ENCODE peak calls at places on chromosomes 16 and 17, in five cellular contexts. X is sigmoid colon, S is tibial artery, M is thyroid gland, N is body of pancreas. I is an unnamed sample. For H3K36me3, the result is how much of the 10 kb centered on the place peaks cover.

GRCh38 chr17:43613911-43614310 is 47.8 kb downstream of the MEOX1 start:
- DNase-seq in X (no peak), M (no peak), N (no peak), S (no peak), I (peak)

GRCh38 chr17:2393954-2394749 is 6.7 kb downstream of the MNT start:
- DNase-seq in N (no peak), M (peak), S (no peak), X (peak), I (no peak)

GRCh38 chr17:34980681-34981537 is 597 bp downstream of the LIG3 start:
- DNase-seq in N (peak), M (peak), S (peak), X (peak), I (peak)

GRCh38 chr17:44804301-44805061 is 25.6 kb downstream of the GJC1 start:
- DNase-seq in S (no peak), N (no peak), M (no peak), X (peak), I (no peak)

GRCh38 chr17:68400404-68400735 is 56.9 kb downstream of the WIPI1 start:
- DNase-seq in S (no peak), M (no peak), X (peak), N (no peak), I (no peak)

GRCh38 chr17:917391-917811 is 62.2 kb downstream of the NXN start:
- DNase-seq in X (no peak), M (no peak), S (no peak), N (no peak), I (peak)

GRCh38 chr17:10126554-10127493 is 71.6 kb downstream of the GAS7 start:
- DNase-seq in M (no peak), X (peak), N (no peak), S (no peak), I (peak)

GRCh38 chr17:80025796-80026195 is 9.9 kb downstream of the TBC1D16 start:
- DNase-seq in M (no peak), N (no peak), S (no peak), X (no peak), I (no peak)

GRCh38 chr17:71287246-71287828 is 833.5 kb upstream of the SOX9 start:
- DNase-seq in X (no peak), N (peak), M (peak), S (no peak), I (peak)

GRCh38 chr17:79438045-79438444 is 172.8 kb downstream of the RBFOX3 start:
- DNase-seq in M (no peak), N (no peak), X (no peak), S (no peak), I (no peak)

GRCh38 chr17:45146616-45147101 is 1.6 kb upstream of the HEXIM1 start:
- DNase-seq in M (peak), S (no peak), X (peak), N (peak), I (peak)

GRCh38 chr16:73848993-73849392 is 447.6 kb upstream of the PSMD7 start:
- DNase-seq in X (no peak), M (no peak), N (no peak), S (no peak), I (no peak)

GRCh38 chr16:12637002-12637401 is 166.7 kb downstream of the CPPED1 start:
- DNase-seq in M (no peak), S (no peak), X (no peak), N (no peak), I (no peak)

GRCh38 chr17:27976331-27976730 is 66.1 kb upstream of the NLK start:
- DNase-seq in M (no peak), N (no peak), S (no peak), X (no peak), I (no peak)

GRCh38 chr16:1470543-1471251 is 4.1 kb downstream of the CLCN7 start:
- DNase-seq in N (no peak), S (no peak), X (no peak), M (no peak), I (peak)

GRCh38 chr16:87169509-87169985 is 147.6 kb downstream of the C16orf95 start:
- DNase-seq in N (no peak), X (no peak), M (no peak), S (no peak), I (peak)

GRCh38 chr17:26962255-26963162 is 331.4 kb upstream of the WSB1 start:
- DNase-seq in S (no peak), N (no peak), X (no peak), M (no peak), I (no peak)

GRCh38 chr17:79752175-79752574 is 21.4 kb downstream of the ENPP7 start:
- DNase-seq in M (no peak), N (no peak), S (no peak), X (no peak), I (no peak)

GRCh38 chr17:64496348-64496785 is 487 bp downstream of the POLG2 start:
- DNase-seq in X (no peak), M (no peak), S (peak), N (no peak), I (peak)

GRCh38 chr16:87324411-87325275 is 7.5 kb upstream of the C16orf95 start:
- DNase-seq in N (peak), S (no peak), X (no peak), M (peak), I (peak)

GRCh38 chr17:78343433-78344201 is 16.3 kb downstream of the SOCS3 start:
- DNase-seq in X (no peak), N (no peak), S (no peak), M (peak), I (no peak)

GRCh38 chr17:28325221-28325620 is 6.2 kb downstream of the TMEM97 start:
- DNase-seq in N (no peak), X (no peak), S (no peak), M (no peak), I (no peak)

GRCh38 chr17:72660274-72661092 is 432.0 kb downstream of the SLC39A11 start:
- DNase-seq in M (no peak), X (peak), N (no peak), S (no peak), I (no peak)

GRCh38 chr17:36940313-36941264 is 3.3 kb downstream of the LHX1 start:
- DNase-seq in S (no peak), N (no peak), X (no peak), M (no peak), I (no peak)

GRCh38 chr17:68910256-68910705 is 44.9 kb downstream of the ABCA8 start:
- DNase-seq in S (no peak), M (no peak), N (peak), X (peak), I (peak)

GRCh38 chr16:73032548-73033270 is 15.2 kb downstream of the ZFHX3 start:
- DNase-seq in S (peak), X (no peak), M (no peak), N (no peak), I (no peak)

GRCh38 chr17:31690118-31690517 is 168.9 kb downstream of the COPRS start:
- DNase-seq in N (no peak), M (no peak), S (no peak), X (no peak), I (peak)

GRCh38 chr17:29726721-29727252 is 104.1 kb upstream of the CORO6 start:
- DNase-seq in N (no peak), M (no peak), X (no peak), S (no peak), I (peak)

GRCh38 chr16:57044931-57045693 is 47.3 kb upstream of the CPNE2 start:
- DNase-seq in M (no peak), S (no peak), X (no peak), N (no peak), I (no peak)

GRCh38 chr16:5378531-5378930 is 280.9 kb upstream of the EEF2KMT start:
- DNase-seq in S (no peak), X (no peak), M (no peak), N (no peak), I (no peak)

GRCh38 chr17:27651411-27652345 is 20.7 kb downstream of the LGALS9 start:
- DNase-seq in X (peak), M (peak), S (no peak), N (peak), I (peak)

GRCh38 chr17:34672176-34672785 is 92.9 kb downstream of the TMEM132E start:
- DNase-seq in S (no peak), N (no peak), X (no peak), M (no peak), I (no peak)

GRCh38 chr16:23544436-23544835 is 12.7 kb downstream of the EARS2 start:
- DNase-seq in S (no peak), M (no peak), X (no peak), N (no peak), I (no peak)

GRCh38 chr16:23552171-23552570 is 5.0 kb downstream of the EARS2 start:
- DNase-seq in M (no peak), N (no peak), X (no peak), S (no peak), I (no peak)

GRCh38 chr16:23546778-23547177 is 10.4 kb downstream of the EARS2 start:
- DNase-seq in N (no peak), M (no peak), X (no peak), S (no peak), I (no peak)

GRCh38 chr16:23554536-23554935 is 2.6 kb downstream of the EARS2 start:
- DNase-seq in S (no peak), N (no peak), X (no peak), M (no peak), I (no peak)

DNA sequence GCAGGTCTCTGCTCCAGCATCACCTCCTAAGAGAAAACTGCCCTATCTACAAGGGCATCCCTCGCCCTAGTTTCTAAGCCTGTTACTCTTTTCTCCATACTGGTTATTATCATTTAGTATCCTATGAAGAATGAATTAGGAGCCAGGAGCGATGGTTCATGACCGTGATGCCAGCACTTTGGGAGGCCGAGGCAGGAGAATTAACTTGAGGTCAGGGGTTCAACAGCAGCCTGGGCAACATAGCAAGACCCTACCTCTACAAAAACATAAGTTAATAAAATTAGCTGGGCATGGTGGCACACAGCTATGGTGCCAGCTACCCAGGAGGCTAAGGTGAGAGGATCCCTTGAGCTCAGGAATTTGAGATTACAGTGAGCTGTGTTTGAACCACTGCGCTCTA is 7.2 kb downstream of the EARS2 start:
- DNase-seq in X (no peak), S (no peak), M (no peak), N (no peak), I (no peak)
- H3K36me3 ChIP-seq in X (under half), S (under half), M (under half), N (under half), I (under half)

GRCh38 chr17:42586514-42587230 is 9.1 kb upstream of the PSMC3IP start:
- DNase-seq in X (no peak), M (no peak), S (no peak), N (no peak), I (no peak)
- H3K36me3 ChIP-seq in X (half or more), M (half or more), S (half or more), N (under half), I (half or more)

DNA sequence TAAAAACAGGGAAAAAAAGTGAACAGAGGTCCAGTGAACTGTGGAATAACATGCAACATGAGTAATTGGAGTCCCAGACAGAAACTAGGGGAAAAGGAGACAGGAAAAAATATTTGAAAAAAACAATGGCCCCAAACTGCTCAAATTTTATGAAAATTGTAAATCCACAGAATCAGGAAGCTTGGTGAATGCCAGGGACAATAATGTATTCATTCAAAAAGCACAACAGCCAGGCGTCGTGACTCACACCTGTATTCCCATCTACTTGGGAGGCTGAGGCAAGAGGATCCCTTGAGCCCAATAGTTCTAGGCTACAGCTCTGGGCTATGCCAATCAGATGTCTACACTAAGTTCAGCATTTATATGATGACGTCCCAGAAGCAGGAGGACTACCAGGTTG is 23.7 kb downstream of the NCOR1 start:
- DNase-seq in N (no peak), M (no peak), X (no peak), S (no peak), I (no peak)
- H3K36me3 ChIP-seq in N (under half), M (under half), X (under half), S (under half), I (under half)

DNA sequence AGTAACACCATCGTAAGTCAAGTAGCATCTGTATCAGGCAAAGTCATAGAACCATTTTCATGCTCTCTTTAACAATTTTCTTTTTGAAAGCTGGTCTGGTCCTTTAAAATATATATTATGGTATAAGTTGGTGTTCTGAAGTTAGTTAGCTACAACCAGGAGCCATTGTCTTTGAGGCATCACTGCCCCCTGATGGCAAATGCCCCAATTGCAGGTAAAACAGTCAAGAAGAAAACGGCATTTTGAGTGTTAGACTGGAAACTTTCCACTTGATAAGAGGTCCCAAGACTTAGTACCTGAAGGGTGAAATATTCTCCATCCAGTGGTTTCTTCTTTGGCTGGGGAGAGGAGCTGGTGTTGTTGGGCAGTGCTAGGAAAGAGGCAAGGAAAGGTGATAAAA is 14.1 kb downstream of the TP53 start:
- DNase-seq in S (no peak), N (peak), M (no peak), X (no peak), I (no peak)
- H3K36me3 ChIP-seq in S (half or more), N (under half), M (under half), X (under half), I (under half)

DNA sequence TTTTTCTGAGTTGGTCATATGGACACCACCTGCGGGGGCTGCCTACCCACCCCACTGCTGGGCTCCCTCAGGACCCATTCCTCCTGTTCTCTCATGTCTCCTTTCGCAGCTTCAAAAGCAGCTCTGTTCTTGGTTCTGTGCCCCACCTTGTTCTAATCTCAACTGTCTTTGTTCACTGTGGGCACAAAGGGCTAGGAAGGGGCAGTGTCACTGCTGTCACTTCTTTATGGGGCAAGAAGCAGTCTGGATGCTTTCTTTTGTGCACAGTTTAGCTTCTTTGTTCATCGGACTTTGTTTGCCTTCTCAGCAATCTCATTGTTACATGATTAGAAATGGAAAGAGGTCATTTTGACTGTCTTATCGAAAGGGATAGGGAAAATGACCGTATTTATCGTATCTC is 7.1 kb downstream of the GOSR2 start:
- DNase-seq in N (no peak), X (no peak), S (no peak), M (no peak), I (no peak)
- H3K36me3 ChIP-seq in N (under half), X (under half), S (under half), M (half or more), I (under half)

GRCh38 chr17:61878520-61878919 is 15.2 kb upstream of the BRIP1 start:
- DNase-seq in S (no peak), X (no peak), N (no peak), M (no peak), I (no peak)
- H3K36me3 ChIP-seq in S (under half), X (under half), N (under half), M (under half), I (under half)

DNA sequence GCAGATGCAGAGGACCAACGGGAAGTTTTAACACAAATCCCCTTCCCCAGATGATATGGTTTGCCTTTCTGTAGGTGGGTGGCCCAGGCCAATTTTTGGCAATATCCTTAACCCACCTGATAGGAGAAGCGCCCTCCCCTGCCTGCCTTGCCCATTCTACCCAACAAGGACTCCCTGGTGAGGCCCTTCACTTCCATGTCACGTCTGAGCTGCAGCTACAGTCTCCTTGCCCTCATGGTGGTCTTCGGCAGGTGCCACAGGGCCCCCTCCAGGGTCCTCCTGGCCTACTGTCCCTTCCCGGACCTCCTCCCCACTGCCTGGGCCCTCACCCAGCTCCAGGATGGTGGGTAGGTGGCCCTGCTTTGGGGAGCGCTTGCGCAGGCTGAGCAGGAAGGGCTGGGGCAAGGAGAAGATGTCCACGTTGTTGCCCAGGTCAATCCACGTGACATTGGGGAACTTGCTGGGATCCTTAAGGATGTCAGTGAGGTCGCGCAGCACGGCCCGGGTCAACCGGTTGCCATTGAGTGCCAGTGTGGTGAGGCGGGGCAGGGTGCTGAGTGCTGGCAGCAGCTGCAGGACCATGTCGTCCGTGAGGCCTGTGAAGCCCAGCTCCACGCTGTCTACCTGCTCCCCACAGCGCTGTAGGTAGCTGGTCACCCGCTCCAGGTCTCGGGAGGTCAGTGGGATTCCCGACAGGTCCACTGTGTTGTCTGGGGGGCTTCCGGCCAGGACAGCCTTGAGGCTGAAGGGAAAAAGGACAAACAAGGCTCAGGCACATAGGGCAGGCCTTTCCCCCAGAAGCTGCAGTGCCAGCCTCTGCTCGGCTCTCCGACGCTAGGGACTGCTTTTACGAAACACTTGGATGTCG is 28.3 kb downstream of the TRPV2 start:
- DNase-seq in M (no peak), S (no peak), X (no peak), N (no peak), I (no peak)
- H3K36me3 ChIP-seq in M (under half), S (under half), X (under half), N (under half), I (under half)

I was measured in GM23248.